ENCODE peak calls at places on chromosomes 6 and 20, in six cellular contexts. One of them, this sample, is unnamed.

GRCh38 chr6:37891072-37891471 is 71.5 kb downstream of the ZFAND3 start:
- DNase-seq in neural crest cell: no peak
- DNase-seq in NCI-H2171: no peak
- DNase-seq in hippocampal formation: no peak
- DNase-seq in activated CD4-positive, alpha-beta T cell treated with anti-CD3 and anti-CD28 coated beads for 48 hours: no peak
- DNase-seq in choroid plexus epithelial cell: no peak
- DNase-seq in this sample: peak

GRCh38 chr6:166640342-166641043 is 13.4 kb upstream of the RPS6KA2 start:
- DNase-seq in neural crest cell: no peak
- DNase-seq in NCI-H2171: no peak
- DNase-seq in hippocampal formation: no peak
- DNase-seq in activated CD4-positive, alpha-beta T cell treated with anti-CD3 and anti-CD28 coated beads for 48 hours: peak
- DNase-seq in choroid plexus epithelial cell: peak
- DNase-seq in this sample: no peak

GRCh38 chr20:19121463-19121862 is 91.0 kb upstream of the SLC24A3 start:
- DNase-seq in neural crest cell: no peak
- DNase-seq in NCI-H2171: no peak
- DNase-seq in hippocampal formation: no peak
- DNase-seq in activated CD4-positive, alpha-beta T cell treated with anti-CD3 and anti-CD28 coated beads for 48 hours: no peak
- DNase-seq in choroid plexus epithelial cell: no peak
- DNase-seq in this sample: no peak

GRCh38 chr6:89984926-89985743 is 90.9 kb downstream of the GJA10 start:
- DNase-seq in neural crest cell: peak
- DNase-seq in NCI-H2171: peak
- DNase-seq in hippocampal formation: peak
- DNase-seq in activated CD4-positive, alpha-beta T cell treated with anti-CD3 and anti-CD28 coated beads for 48 hours: no peak
- DNase-seq in choroid plexus epithelial cell: peak
- DNase-seq in this sample: no peak

GRCh38 chr6:38695227-38695900 is 7.6 kb downstream of the GLO1 start:
- DNase-seq in neural crest cell: no peak
- DNase-seq in NCI-H2171: no peak
- DNase-seq in hippocampal formation: no peak
- DNase-seq in activated CD4-positive, alpha-beta T cell treated with anti-CD3 and anti-CD28 coated beads for 48 hours: no peak
- DNase-seq in choroid plexus epithelial cell: no peak
- DNase-seq in this sample: no peak

GRCh38 chr20:9051508-9051907 is 17.4 kb upstream of the PLCB4 start:
- DNase-seq in neural crest cell: no peak
- DNase-seq in NCI-H2171: no peak
- DNase-seq in hippocampal formation: no peak
- DNase-seq in activated CD4-positive, alpha-beta T cell treated with anti-CD3 and anti-CD28 coated beads for 48 hours: no peak
- DNase-seq in choroid plexus epithelial cell: peak
- DNase-seq in this sample: no peak

GRCh38 chr6:46350714-46351113 is 140.5 kb downstream of the RCAN2 start:
- DNase-seq in neural crest cell: no peak
- DNase-seq in NCI-H2171: no peak
- DNase-seq in hippocampal formation: no peak
- DNase-seq in activated CD4-positive, alpha-beta T cell treated with anti-CD3 and anti-CD28 coated beads for 48 hours: no peak
- DNase-seq in choroid plexus epithelial cell: no peak
- DNase-seq in this sample: no peak

GRCh38 chr20:364905-365794 is 15.4 kb upstream of the TRIB3 start:
- DNase-seq in neural crest cell: no peak
- DNase-seq in NCI-H2171: no peak
- DNase-seq in hippocampal formation: no peak
- DNase-seq in activated CD4-positive, alpha-beta T cell treated with anti-CD3 and anti-CD28 coated beads for 48 hours: peak
- DNase-seq in choroid plexus epithelial cell: peak
- DNase-seq in this sample: peak

GRCh38 chr6:26097268-26097875 is 10.1 kb downstream of the HFE start:
- DNase-seq in neural crest cell: peak
- DNase-seq in NCI-H2171: peak
- DNase-seq in hippocampal formation: peak
- DNase-seq in activated CD4-positive, alpha-beta T cell treated with anti-CD3 and anti-CD28 coated beads for 48 hours: peak
- DNase-seq in choroid plexus epithelial cell: peak
- DNase-seq in this sample: peak

GRCh38 chr6:44101832-44102231 is 25.4 kb downstream of the MRPL14 start:
- DNase-seq in neural crest cell: no peak
- DNase-seq in NCI-H2171: no peak
- DNase-seq in hippocampal formation: no peak
- DNase-seq in activated CD4-positive, alpha-beta T cell treated with anti-CD3 and anti-CD28 coated beads for 48 hours: no peak
- DNase-seq in choroid plexus epithelial cell: no peak
- DNase-seq in this sample: no peak

GRCh38 chr20:36574278-36575065 is 1.1 kb downstream of the TGIF2 start:
- DNase-seq in neural crest cell: peak
- DNase-seq in NCI-H2171: peak
- DNase-seq in hippocampal formation: no peak
- DNase-seq in activated CD4-positive, alpha-beta T cell treated with anti-CD3 and anti-CD28 coated beads for 48 hours: peak
- DNase-seq in choroid plexus epithelial cell: peak
- DNase-seq in this sample: peak

GRCh38 chr20:25300496-25301170 is 52.7 kb downstream of the PYGB start:
- DNase-seq in neural crest cell: no peak
- DNase-seq in NCI-H2171: no peak
- DNase-seq in hippocampal formation: no peak
- DNase-seq in activated CD4-positive, alpha-beta T cell treated with anti-CD3 and anti-CD28 coated beads for 48 hours: no peak
- DNase-seq in choroid plexus epithelial cell: peak
- DNase-seq in this sample: no peak

GRCh38 chr6:22409487-22409886 is 112.7 kb upstream of the PRL start:
- DNase-seq in neural crest cell: no peak
- DNase-seq in NCI-H2171: no peak
- DNase-seq in hippocampal formation: no peak
- DNase-seq in activated CD4-positive, alpha-beta T cell treated with anti-CD3 and anti-CD28 coated beads for 48 hours: no peak
- DNase-seq in choroid plexus epithelial cell: no peak
- DNase-seq in this sample: no peak

GRCh38 chr6:87483929-87484328 is 11.2 kb downstream of the SLC35A1 start:
- DNase-seq in neural crest cell: peak
- DNase-seq in NCI-H2171: no peak
- DNase-seq in hippocampal formation: no peak
- DNase-seq in activated CD4-positive, alpha-beta T cell treated with anti-CD3 and anti-CD28 coated beads for 48 hours: peak
- DNase-seq in choroid plexus epithelial cell: peak
- DNase-seq in this sample: peak

GRCh38 chr20:23446505-23446904 is 6.2 kb downstream of the CST11 start:
- DNase-seq in neural crest cell: peak
- DNase-seq in NCI-H2171: no peak
- DNase-seq in hippocampal formation: peak
- DNase-seq in activated CD4-positive, alpha-beta T cell treated with anti-CD3 and anti-CD28 coated beads for 48 hours: peak
- DNase-seq in choroid plexus epithelial cell: peak
- DNase-seq in this sample: peak

GRCh38 chr6:47535316-47536046 is 57.9 kb downstream of the CD2AP start:
- DNase-seq in neural crest cell: no peak
- DNase-seq in NCI-H2171: no peak
- DNase-seq in hippocampal formation: no peak
- DNase-seq in activated CD4-positive, alpha-beta T cell treated with anti-CD3 and anti-CD28 coated beads for 48 hours: no peak
- DNase-seq in choroid plexus epithelial cell: no peak
- DNase-seq in this sample: no peak

GRCh38 chr20:49888341-49889244 is 26.7 kb downstream of the SPATA2 start:
- DNase-seq in neural crest cell: peak
- DNase-seq in NCI-H2171: peak
- DNase-seq in hippocampal formation: peak
- DNase-seq in activated CD4-positive, alpha-beta T cell treated with anti-CD3 and anti-CD28 coated beads for 48 hours: peak
- DNase-seq in choroid plexus epithelial cell: peak
- DNase-seq in this sample: peak

GRCh38 chr6:80020381-80021120 is 16.1 kb downstream of the TTK start:
- DNase-seq in neural crest cell: no peak
- DNase-seq in NCI-H2171: no peak
- DNase-seq in hippocampal formation: no peak
- DNase-seq in activated CD4-positive, alpha-beta T cell treated with anti-CD3 and anti-CD28 coated beads for 48 hours: no peak
- DNase-seq in choroid plexus epithelial cell: no peak
- DNase-seq in this sample: no peak

GRCh38 chr6:47097092-47097945 is 55.2 kb upstream of the ADGRF1 start:
- DNase-seq in neural crest cell: peak
- DNase-seq in NCI-H2171: peak
- DNase-seq in hippocampal formation: peak
- DNase-seq in activated CD4-positive, alpha-beta T cell treated with anti-CD3 and anti-CD28 coated beads for 48 hours: peak
- DNase-seq in choroid plexus epithelial cell: peak
- DNase-seq in this sample: peak

GRCh38 chr6:45488884-45489283 is 111.2 kb upstream of the SUPT3H start:
- DNase-seq in neural crest cell: no peak
- DNase-seq in NCI-H2171: no peak
- DNase-seq in hippocampal formation: no peak
- DNase-seq in activated CD4-positive, alpha-beta T cell treated with anti-CD3 and anti-CD28 coated beads for 48 hours: no peak
- DNase-seq in choroid plexus epithelial cell: no peak
- DNase-seq in this sample: no peak

GRCh38 chr6:30037182-30037788 is 23.8 kb upstream of the POLR1H start:
- DNase-seq in neural crest cell: no peak
- DNase-seq in NCI-H2171: no peak
- DNase-seq in hippocampal formation: no peak
- DNase-seq in activated CD4-positive, alpha-beta T cell treated with anti-CD3 and anti-CD28 coated beads for 48 hours: no peak
- DNase-seq in choroid plexus epithelial cell: peak
- DNase-seq in this sample: peak

GRCh38 chr6:21751608-21752007 is 158.1 kb downstream of the SOX4 start:
- DNase-seq in neural crest cell: no peak
- DNase-seq in NCI-H2171: no peak
- DNase-seq in hippocampal formation: no peak
- DNase-seq in activated CD4-positive, alpha-beta T cell treated with anti-CD3 and anti-CD28 coated beads for 48 hours: peak
- DNase-seq in choroid plexus epithelial cell: no peak
- DNase-seq in this sample: no peak

GRCh38 chr20:23314714-23315498 is 35.7 kb upstream of the NXT1 start:
- DNase-seq in neural crest cell: no peak
- DNase-seq in NCI-H2171: no peak
- DNase-seq in hippocampal formation: no peak
- DNase-seq in activated CD4-positive, alpha-beta T cell treated with anti-CD3 and anti-CD28 coated beads for 48 hours: no peak
- DNase-seq in choroid plexus epithelial cell: peak
- DNase-seq in this sample: no peak

GRCh38 chr20:45826381-45827019 is 612 bp downstream of the TNNC2 start:
- DNase-seq in neural crest cell: no peak
- DNase-seq in NCI-H2171: peak
- DNase-seq in hippocampal formation: no peak
- DNase-seq in activated CD4-positive, alpha-beta T cell treated with anti-CD3 and anti-CD28 coated beads for 48 hours: no peak
- DNase-seq in choroid plexus epithelial cell: peak
- DNase-seq in this sample: no peak

GRCh38 chr20:40536866-40537265 is 152.2 kb downstream of the MAFB start:
- DNase-seq in neural crest cell: no peak
- DNase-seq in NCI-H2171: no peak
- DNase-seq in hippocampal formation: no peak
- DNase-seq in activated CD4-positive, alpha-beta T cell treated with anti-CD3 and anti-CD28 coated beads for 48 hours: no peak
- DNase-seq in choroid plexus epithelial cell: no peak
- DNase-seq in this sample: no peak

GRCh38 chr6:136859430-136859829 is 37.0 kb downstream of the PEX7 start:
- DNase-seq in neural crest cell: no peak
- DNase-seq in NCI-H2171: no peak
- DNase-seq in hippocampal formation: no peak
- DNase-seq in activated CD4-positive, alpha-beta T cell treated with anti-CD3 and anti-CD28 coated beads for 48 hours: no peak
- DNase-seq in choroid plexus epithelial cell: no peak
- DNase-seq in this sample: no peak

GRCh38 chr20:40686893-40687292 is 2.1 kb downstream of the MAFB start:
- DNase-seq in neural crest cell: no peak
- DNase-seq in NCI-H2171: no peak
- DNase-seq in hippocampal formation: no peak
- DNase-seq in activated CD4-positive, alpha-beta T cell treated with anti-CD3 and anti-CD28 coated beads for 48 hours: no peak
- DNase-seq in choroid plexus epithelial cell: no peak
- DNase-seq in this sample: no peak

GRCh38 chr6:25601797-25602679 is 50.0 kb upstream of the SCGN start:
- DNase-seq in neural crest cell: no peak
- DNase-seq in NCI-H2171: peak
- DNase-seq in hippocampal formation: no peak
- DNase-seq in activated CD4-positive, alpha-beta T cell treated with anti-CD3 and anti-CD28 coated beads for 48 hours: no peak
- DNase-seq in choroid plexus epithelial cell: peak
- DNase-seq in this sample: peak

GRCh38 chr20:38275815-38276550 is 15.4 kb upstream of the KIAA1755 start:
- DNase-seq in neural crest cell: no peak
- DNase-seq in NCI-H2171: no peak
- DNase-seq in hippocampal formation: no peak
- DNase-seq in activated CD4-positive, alpha-beta T cell treated with anti-CD3 and anti-CD28 coated beads for 48 hours: peak
- DNase-seq in choroid plexus epithelial cell: peak
- DNase-seq in this sample: no peak

This sample was measured in erythroblast.